ENCODE peak calls at places on chromosome 18, in four cellular contexts. Y, S, K and Q are unnamed samples.

GRCh38 chr18:6249788-6250187 is 164.9 kb downstream of the L3MBTL4 start:
- DNase-seq in Y (no peak), S (no peak), K (no peak), Q (no peak)

GRCh38 chr18:79850731-79851130 is 53.0 kb downstream of the KCNG2 start:
- DNase-seq in Y (no peak), S (no peak), K (no peak), Q (no peak)

GRCh38 chr18:51575171-51575570 is 377.7 kb upstream of the MEX3C start:
- DNase-seq in Y (no peak), S (no peak), K (no peak), Q (no peak)

GRCh38 chr18:48662021-48662661 is 123.3 kb downstream of the CTIF start:
- DNase-seq in Y (peak), S (peak), K (peak), Q (peak)

GRCh38 chr18:70373062-70373519 is 84.2 kb downstream of the SOCS6 start:
- DNase-seq in Y (peak), S (peak), K (peak), Q (peak)

GRCh38 chr18:51128533-51128932 is 68.9 kb downstream of the MEX3C start:
- DNase-seq in Y (no peak), S (peak), K (no peak), Q (no peak)

GRCh38 chr18:56982756-56983155 is 164.1 kb upstream of the BOD1L2 start:
- DNase-seq in Y (no peak), S (no peak), K (no peak), Q (no peak)

GRCh38 chr18:23884712-23885375 is 129.7 kb upstream of the TTC39C start:
- DNase-seq in Y (no peak), S (no peak), K (no peak), Q (no peak)

GRCh38 chr18:77087391-77088141 is 45.0 kb downstream of the MBP start:
- DNase-seq in Y (peak), S (peak), K (peak), Q (no peak)

GRCh38 chr18:8938817-8939216 is 163.7 kb upstream of the NDUFV2 start:
- DNase-seq in Y (no peak), S (no peak), K (no peak), Q (no peak)

GRCh38 chr18:79429785-79430281 is 34.1 kb downstream of the NFATC1 start:
- DNase-seq in Y (no peak), S (no peak), K (no peak), Q (no peak)

GRCh38 chr18:55996726-55997125 is 408.7 kb upstream of the TCF4 start:
- DNase-seq in Y (no peak), S (no peak), K (no peak), Q (no peak)

GRCh38 chr18:59055345-59056032 is 84.2 kb upstream of the SEC11C start:
- DNase-seq in Y (peak), S (no peak), K (peak), Q (no peak)

GRCh38 chr18:65761636-65762310 is 11.0 kb downstream of the CDH7 start:
- DNase-seq in Y (no peak), S (no peak), K (no peak), Q (no peak)

GRCh38 chr18:76687271-76688006 is 134.9 kb upstream of the ZNF236 start:
- DNase-seq in Y (peak), S (no peak), K (peak), Q (no peak)

GRCh38 chr18:29892960-29893558 is 1149.5 kb downstream of the DSC3 start:
- DNase-seq in Y (peak), S (peak), K (no peak), Q (no peak)

GRCh38 chr18:76465630-76466409 is 29.2 kb downstream of the ZNF516 start:
- DNase-seq in Y (no peak), S (no peak), K (no peak), Q (no peak)

GRCh38 chr18:58097127-58097906 is 53.3 kb downstream of the NEDD4L start:
- DNase-seq in Y (no peak), S (peak), K (no peak), Q (no peak)

GRCh38 chr18:63439334-63439733 is 17.1 kb upstream of the VPS4B start:
- DNase-seq in Y (peak), S (peak), K (no peak), Q (peak)

GRCh38 chr18:62715829-62716678 is 713 bp downstream of the PHLPP1 start:
- DNase-seq in Y (peak), S (peak), K (peak), Q (no peak)

GRCh38 chr18:63025251-63025710 is 294.3 kb downstream of the BCL2 start:
- DNase-seq in Y (peak), S (no peak), K (no peak), Q (no peak)

GRCh38 chr18:13562494-13563029 is 163.8 kb downstream of the FAM210A start:
- DNase-seq in Y (no peak), S (no peak), K (no peak), Q (no peak)

GRCh38 chr18:22705328-22705727 is 227.8 kb upstream of the RBBP8 start:
- DNase-seq in Y (peak), S (peak), K (peak), Q (no peak)

GRCh38 chr18:2979027-2979570 is 33.8 kb downstream of the LPIN2 start:
- DNase-seq in Y (peak), S (peak), K (peak), Q (peak)

GRCh38 chr18:45441110-45441842 is 174.0 kb upstream of the SLC14A2 start:
- DNase-seq in Y (peak), S (peak), K (peak), Q (no peak)

GRCh38 chr18:79405781-79406575 is 10.2 kb downstream of the NFATC1 start:
- DNase-seq in Y (no peak), S (no peak), K (no peak), Q (no peak)

GRCh38 chr18:76951600-76952247 is 129.4 kb downstream of the ZNF236 start:
- DNase-seq in Y (no peak), S (no peak), K (no peak), Q (no peak)

GRCh38 chr18:8380926-8381325 is 228.3 kb upstream of the RAB12 start:
- DNase-seq in Y (no peak), S (peak), K (no peak), Q (no peak)

GRCh38 chr18:31217455-31217854 is 54.8 kb upstream of the DSC1 start:
- DNase-seq in Y (peak), S (no peak), K (no peak), Q (no peak)

GRCh38 chr18:41371718-41372117 is 583.3 kb upstream of the PIK3C3 start:
- DNase-seq in Y (no peak), S (no peak), K (no peak), Q (no peak)

GRCh38 chr18:79241755-79242154 is 154.0 kb upstream of the NFATC1 start:
- DNase-seq in Y (no peak), S (no peak), K (no peak), Q (no peak)

GRCh38 chr18:9334351-9335254 is at the start of gene TWSG1:
- DNase-seq in Y (peak), S (peak), K (peak), Q (peak)

GRCh38 chr18:46899274-46899948 is 17.9 kb downstream of the PIAS2 start:
- DNase-seq in Y (peak), S (no peak), K (no peak), Q (no peak)

GRCh38 chr18:79509536-79509930 is 113.8 kb downstream of the NFATC1 start:
- DNase-seq in Y (no peak), S (no peak), K (no peak), Q (no peak)

GRCh38 chr18:23716516-23716915 is 27.3 kb downstream of the LAMA3 start:
- DNase-seq in Y (peak), S (peak), K (peak), Q (peak)

GRCh38 chr18:79915161-79916127 is 36.0 kb downstream of the SLC66A2 start:
- DNase-seq in Y (no peak), S (no peak), K (no peak), Q (no peak)

GRCh38 chr18:25365242-25365641 is 13.3 kb upstream of the ZNF521 start:
- DNase-seq in Y (no peak), S (no peak), K (no peak), Q (no peak)

GRCh38 chr18:25832008-25832604 is 258.3 kb downstream of the SS18 start:
- DNase-seq in Y (peak), S (peak), K (peak), Q (peak)

GRCh38 chr18:47936975-47937374 is 6.5 kb upstream of the SMAD2 start:
- DNase-seq in Y (no peak), S (no peak), K (no peak), Q (no peak)

DNA sequence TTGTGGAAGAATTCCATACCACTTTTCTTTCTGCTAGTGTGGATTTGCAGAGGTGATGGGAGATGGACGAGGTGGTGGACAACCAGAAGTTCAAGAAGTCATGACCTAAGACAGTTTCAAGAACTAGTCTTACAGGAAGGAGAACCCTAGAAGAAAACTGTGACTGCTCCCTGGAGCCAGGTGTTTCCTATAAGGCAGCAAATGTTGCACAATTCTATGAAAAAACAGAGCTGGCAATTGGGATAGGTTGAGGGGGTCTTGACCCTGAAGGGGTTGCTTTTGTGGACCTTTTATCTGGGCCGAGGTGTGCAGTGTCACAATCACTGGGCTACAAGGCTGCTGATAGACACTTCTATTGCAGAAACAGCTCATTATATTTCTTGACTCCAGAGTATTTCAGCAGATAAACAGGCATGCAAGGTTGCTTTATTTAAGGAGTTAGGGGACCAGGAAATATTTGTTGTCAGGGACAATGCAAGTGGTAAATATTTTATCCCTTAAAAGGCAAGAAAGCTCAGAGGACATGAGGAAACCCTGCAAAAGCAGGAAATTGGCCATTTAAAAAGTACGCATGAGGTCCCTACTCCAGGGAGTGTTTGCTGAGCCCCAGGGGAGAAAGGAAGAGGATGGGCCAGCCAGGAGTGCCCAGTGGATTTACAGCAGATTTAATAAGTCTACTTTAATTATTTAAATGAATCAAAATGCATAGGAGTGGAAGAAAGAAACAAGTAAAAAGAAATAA is 22.9 kb downstream of the APCDD1 start:
- DNase-seq in Y (no peak), S (no peak), K (no peak), Q (no peak)
- H3K4me3 ChIP-seq in Y (no peak), S (no peak), K (no peak), Q (no peak)

GRCh38 chr18:11750171-11750570 is 61.1 kb downstream of the GNAL start:
- DNase-seq in Y (no peak), S (no peak), K (no peak), Q (no peak)

GRCh38 chr18:11749305-11749704 is 60.2 kb downstream of the GNAL start:
- DNase-seq in Y (no peak), S (no peak), K (no peak), Q (no peak)

GRCh38 chr18:11752116-11752911 is 63.2 kb downstream of the GNAL start:
- DNase-seq in Y (peak), S (peak), K (no peak), Q (no peak)

GRCh38 chr18:11750581-11751304 is 61.7 kb downstream of the GNAL start:
- DNase-seq in Y (no peak), S (no peak), K (no peak), Q (no peak)

DNA sequence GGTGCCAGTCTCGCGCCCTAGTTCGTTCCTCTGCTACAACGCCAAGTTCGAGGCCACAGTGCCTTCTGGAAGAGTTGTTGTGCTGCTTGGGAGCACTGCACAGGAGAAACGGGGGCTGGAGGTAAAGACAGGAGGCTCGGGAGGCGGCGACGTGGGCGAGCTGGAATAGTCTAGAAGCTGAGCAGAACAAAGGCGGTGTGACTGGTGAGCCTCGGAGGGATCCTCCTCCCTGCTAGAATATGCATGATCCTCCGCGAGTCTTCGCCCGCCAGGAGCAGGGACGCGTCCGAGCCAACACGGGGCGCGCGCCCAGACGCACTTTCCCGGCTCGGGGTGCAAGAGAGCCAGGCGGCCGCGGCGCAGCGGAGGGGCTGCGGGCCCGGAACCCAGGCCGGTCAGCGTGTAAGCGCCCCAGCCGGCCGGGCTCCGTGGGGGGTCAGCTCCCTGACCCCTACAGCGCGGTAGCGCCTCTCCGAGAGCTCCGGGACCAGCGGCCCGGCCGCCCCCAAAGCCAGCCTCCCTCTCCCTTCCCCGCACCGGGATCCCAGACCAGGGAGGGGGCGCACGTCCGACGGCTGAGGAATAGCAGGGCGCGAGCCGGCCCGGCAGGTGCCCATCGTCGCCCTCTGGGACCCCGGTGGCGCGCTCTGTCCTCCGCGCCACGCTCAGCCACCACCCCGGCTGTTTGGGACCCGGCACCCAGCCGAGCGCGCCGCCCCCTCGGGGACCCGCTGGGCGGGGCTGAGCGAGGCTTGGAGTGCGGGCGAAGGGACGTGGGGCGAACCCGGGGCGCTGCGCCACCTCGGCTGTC is 62.4 kb downstream of the GNAL start:
- DNase-seq in Y (peak), S (no peak), K (no peak), Q (no peak)
- H3K4me3 ChIP-seq in Y (no peak), S (no peak), K (no peak), Q (no peak)

GRCh38 chr18:32909798-32910561 is 137.2 kb upstream of the KLHL14 start:
- DNase-seq in Y (no peak), S (no peak), K (no peak), Q (no peak)

GRCh38 chr18:32907656-32908441 is 135.0 kb upstream of the KLHL14 start:
- DNase-seq in Y (no peak), S (no peak), K (no peak), Q (no peak)

GRCh38 chr18:32910694-32911296 is 138.0 kb upstream of the KLHL14 start:
- DNase-seq in Y (peak), S (peak), K (no peak), Q (no peak)

GRCh38 chr18:32906506-32907214 is 133.8 kb upstream of the KLHL14 start:
- DNase-seq in Y (no peak), S (no peak), K (no peak), Q (no peak)

DNA sequence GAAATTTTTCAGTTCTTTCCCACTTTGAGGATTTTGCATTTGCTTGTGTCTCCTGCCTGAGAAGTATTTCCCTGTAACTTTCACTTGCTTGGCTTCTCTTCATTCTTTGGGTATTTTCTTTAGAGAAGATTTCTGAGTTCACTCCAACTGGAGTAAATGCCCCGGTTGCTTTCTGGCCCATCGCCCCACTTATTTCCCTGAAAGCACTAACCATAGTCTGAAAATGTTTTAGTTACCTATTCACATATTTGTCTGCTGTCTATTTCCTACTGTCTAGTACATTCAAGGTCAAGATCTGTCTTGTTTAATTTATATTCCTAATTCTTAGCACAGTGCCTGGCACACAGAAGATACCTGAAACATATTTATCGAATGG is 134.4 kb upstream of the KLHL14 start:
- DNase-seq in Y (no peak), S (no peak), K (no peak), Q (no peak)
- H3K4me3 ChIP-seq in Y (no peak), S (no peak), K (no peak), Q (no peak)

GRCh38 chr18:54261894-54262293 is 7.4 kb upstream of the POLI start:
- DNase-seq in Y (no peak), S (no peak), K (no peak), Q (no peak)

GRCh38 chr18:54267688-54268087 is 1.6 kb upstream of the POLI start:
- DNase-seq in Y (no peak), S (no peak), K (no peak), Q (no peak)

GRCh38 chr18:54260376-54261072 is 8.8 kb upstream of the POLI start:
- DNase-seq in Y (peak), S (no peak), K (no peak), Q (no peak)

DNA sequence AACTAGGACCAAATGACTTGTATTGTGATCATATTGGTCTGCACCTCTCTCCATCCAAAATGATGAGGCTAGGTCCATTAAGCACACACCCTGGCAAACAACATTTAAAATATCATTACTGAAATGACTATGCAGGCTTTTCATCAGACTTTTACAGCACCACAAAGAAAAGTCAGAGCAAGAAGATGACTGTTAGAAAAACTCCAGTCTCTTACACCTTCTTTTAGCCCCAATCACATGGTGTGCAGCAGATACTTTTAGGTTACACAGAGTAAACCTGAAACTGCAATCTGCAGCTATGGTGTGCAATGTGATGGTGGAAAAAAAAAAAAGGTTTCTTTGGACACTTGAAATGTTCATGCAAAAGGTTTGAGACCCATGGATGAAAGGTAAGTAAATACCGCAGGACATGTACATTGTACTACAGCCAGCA is 5.4 kb upstream of the POLI start:
- DNase-seq in Y (no peak), S (no peak), K (no peak), Q (no peak)
- H3K4me3 ChIP-seq in Y (no peak), S (no peak), K (no peak), Q (no peak)